ENCODE peak calls at places on chromosomes 11 and 22, in eight cellular contexts. Q, S, C, Z, R, X, F and N are unnamed samples.

GRCh38 chr22:21948390-21948789 is 4.3 kb downstream of the PPM1F start:
- DNase-seq in Q (no peak), X (no peak), F (no peak), Z (no peak), C (no peak), S (no peak), R (no peak), N (no peak)

GRCh38 chr22:36731916-36732315 is 28.4 kb upstream of the CACNG2 start:
- DNase-seq in X (no peak), S (no peak), Z (no peak), F (no peak), R (no peak), Q (no peak), C (no peak), N (no peak)

GRCh38 chr11:129888451-129888850 is 6.9 kb downstream of the NFRKB start:
- DNase-seq in R (no peak), F (no peak), C (no peak), Z (no peak), S (no peak), X (no peak), Q (no peak), N (no peak)

GRCh38 chr22:26673485-26673884 is 16.1 kb downstream of the MIAT start:
- DNase-seq in X (peak), R (no peak), S (peak), Z (no peak), C (no peak), F (peak), Q (peak), N (no peak)

GRCh38 chr11:91730071-91730470 is 494.5 kb upstream of the FAT3 start:
- DNase-seq in C (no peak), R (no peak), X (no peak), Z (no peak), S (no peak), F (no peak), Q (no peak), N (no peak)

GRCh38 chr11:65890324-65891179 is at the start of gene CCDC85B:
- DNase-seq in Q (peak), R (peak), S (peak), C (peak), X (peak), F (peak), Z (peak), N (peak)

GRCh38 chr11:46275964-46276641 is 1.4 kb upstream of the CREB3L1 start:
- DNase-seq in S (no peak), Z (no peak), C (no peak), R (no peak), Q (no peak), F (no peak), X (peak), N (no peak)

GRCh38 chr11:77147668-77148321 is 19.7 kb downstream of the MYO7A start:
- DNase-seq in C (no peak), R (peak), X (no peak), Z (no peak), F (peak), Q (no peak), S (peak), N (no peak)

GRCh38 chr11:8006349-8006977 is 19.3 kb downstream of the EIF3F start:
- DNase-seq in F (peak), C (peak), R (peak), Q (peak), S (peak), X (peak), Z (peak), N (peak)

GRCh38 chr11:117316197-117316961 is at the start of gene BACE1:
- DNase-seq in C (peak), R (peak), X (peak), F (peak), S (peak), Q (peak), Z (peak), N (peak)

GRCh38 chr11:120068114-120068573 is 69.8 kb downstream of the TRIM29 start:
- DNase-seq in Q (peak), X (no peak), F (peak), R (peak), S (no peak), C (peak), Z (no peak), N (peak)

GRCh38 chr22:20550851-20551744 is 43.7 kb downstream of the MED15 start:
- DNase-seq in S (peak), C (peak), Z (no peak), R (no peak), X (no peak), F (peak), Q (peak), N (peak)

GRCh38 chr22:49564054-49564453 is 263.6 kb downstream of the BRD1 start:
- DNase-seq in F (no peak), S (no peak), R (no peak), X (no peak), Q (no peak), C (no peak), Z (no peak), N (no peak)

GRCh38 chr22:42067706-42068350 is 2.8 kb downstream of the NAGA start:
- DNase-seq in F (no peak), S (no peak), X (no peak), C (no peak), R (no peak), Z (no peak), Q (no peak), N (no peak)

GRCh38 chr22:26851125-26851524 is 193.7 kb downstream of the MIAT start:
- DNase-seq in Q (no peak), X (no peak), S (no peak), R (no peak), F (no peak), Z (no peak), C (no peak), N (no peak)

GRCh38 chr22:30079952-30080533 is at the start of gene HORMAD2:
- DNase-seq in X (no peak), R (no peak), Q (peak), C (no peak), F (peak), S (no peak), Z (no peak), N (no peak)

GRCh38 chr11:93073026-93073425 is 103.6 kb downstream of the MTNR1B start:
- DNase-seq in R (no peak), C (no peak), Z (no peak), S (no peak), X (no peak), Q (no peak), F (no peak), N (no peak)

GRCh38 chr22:46830001-46830715 is 67.7 kb downstream of the TBC1D22A start:
- DNase-seq in F (peak), S (no peak), X (peak), Q (peak), R (no peak), C (peak), Z (peak), N (no peak)

GRCh38 chr22:42623756-42624446 is 9.2 kb upstream of the POLDIP3 start:
- DNase-seq in R (no peak), C (no peak), S (no peak), Z (no peak), Q (no peak), F (no peak), X (no peak), N (no peak)

GRCh38 chr11:81497202-81497804 is 1236.4 kb downstream of the FAM181B start:
- DNase-seq in S (peak), X (peak), Q (peak), F (peak), Z (peak), C (peak), R (peak), N (peak)

GRCh38 chr22:36386351-36386899 is 1.3 kb downstream of the MYH9 start:
- DNase-seq in Q (no peak), F (no peak), S (peak), Z (peak), C (no peak), X (no peak), R (no peak), N (no peak)

GRCh38 chr11:128814856-128815705 is 52.0 kb downstream of the KCNJ1 start:
- DNase-seq in C (peak), Z (no peak), S (no peak), F (peak), X (no peak), R (no peak), Q (peak), N (peak)

GRCh38 chr11:47850337-47850736 is 2.2 kb upstream of the NUP160 start:
- DNase-seq in R (no peak), F (no peak), Q (no peak), C (no peak), S (no peak), X (no peak), Z (no peak), N (no peak)

GRCh38 chr22:49992921-49993648 is 19.5 kb downstream of the IL17REL start:
- DNase-seq in Q (peak), R (no peak), C (peak), Z (peak), S (peak), X (peak), F (peak), N (peak)

GRCh38 chr11:8267831-8268529 is 4.3 kb upstream of the LMO1 start:
- DNase-seq in S (peak), R (no peak), Z (no peak), X (no peak), C (peak), Q (no peak), F (no peak), N (no peak)

GRCh38 chr22:37589607-37590006 is 9.7 kb upstream of the LGALS2 start:
- DNase-seq in Q (no peak), S (no peak), R (no peak), C (no peak), X (no peak), F (no peak), Z (no peak), N (no peak)

GRCh38 chr22:45389546-45389945 is 23.9 kb downstream of the SMC1B start:
- DNase-seq in C (no peak), R (no peak), X (no peak), F (no peak), Q (no peak), S (no peak), Z (no peak), N (no peak)

GRCh38 chr11:10490032-10490397 is 35.0 kb downstream of the AMPD3 start:
- DNase-seq in Z (no peak), C (no peak), F (no peak), X (no peak), Q (no peak), R (no peak), S (no peak), N (no peak)

GRCh38 chr11:76824083-76824939 is 36.4 kb upstream of the ACER3 start:
- DNase-seq in C (no peak), X (no peak), S (no peak), Q (peak), F (no peak), R (no peak), Z (peak), N (no peak)